ENCODE peak calls at places on chromosomes 7 and 10, in four cellular contexts. H, R, V and E are unnamed samples.

GRCh38 chr10:97210576-97210975 is 24.8 kb upstream of the SLIT1 start:
- DNase-seq in H (peak; percentile 74), R (peak; percentile 63), V (peak; percentile 54), E (peak; percentile 47)

GRCh38 chr10:126109893-126110292 is 213.5 kb downstream of the FANK1 start:
- DNase-seq in R (no peak), V (no peak), H (no peak), E (no peak)

GRCh38 chr7:46589282-46589681 is 668.2 kb upstream of the IGFBP3 start:
- DNase-seq in H (no peak), V (no peak), R (no peak), E (no peak)

GRCh38 chr7:111820621-111821020 is 258.3 kb upstream of the IMMP2L start:
- DNase-seq in R (no peak), V (no peak), H (no peak), E (no peak)

GRCh38 chr10:78203915-78204818 is 170.5 kb downstream of the RPS24 start:
- DNase-seq in H (no peak), V (no peak), R (peak; percentile 62), E (no peak)

GRCh38 chr7:52369922-52370321 is 665.5 kb upstream of the POM121L12 start:
- DNase-seq in R (no peak), V (no peak), H (no peak), E (no peak)

GRCh38 chr10:132762267-132762666 is 23.7 kb downstream of the NKX6-2 start:
- DNase-seq in V (no peak), H (no peak), R (no peak), E (no peak)

GRCh38 chr7:4093035-4093434 is 589.1 kb upstream of the FOXK1 start:
- DNase-seq in R (no peak), H (no peak), V (no peak), E (no peak)

GRCh38 chr10:77245953-77246352 is 391.7 kb downstream of the KCNMA1 start:
- DNase-seq in R (no peak), H (no peak), V (no peak), E (no peak)

GRCh38 chr10:3197354-3198003 is 24.9 kb upstream of the PITRM1 start:
- DNase-seq in H (peak; percentile 37), V (peak; percentile 74), R (peak; percentile 80), E (peak; percentile 29)

GRCh38 chr7:19754521-19755116 is 18.8 kb downstream of the TMEM196 start:
- DNase-seq in R (no peak), V (peak; percentile 51), H (peak; percentile 20), E (no peak)

GRCh38 chr7:105786520-105786919 is 89.9 kb downstream of the ATXN7L1 start:
- DNase-seq in H (no peak), V (no peak), R (no peak), E (no peak)

DNA sequence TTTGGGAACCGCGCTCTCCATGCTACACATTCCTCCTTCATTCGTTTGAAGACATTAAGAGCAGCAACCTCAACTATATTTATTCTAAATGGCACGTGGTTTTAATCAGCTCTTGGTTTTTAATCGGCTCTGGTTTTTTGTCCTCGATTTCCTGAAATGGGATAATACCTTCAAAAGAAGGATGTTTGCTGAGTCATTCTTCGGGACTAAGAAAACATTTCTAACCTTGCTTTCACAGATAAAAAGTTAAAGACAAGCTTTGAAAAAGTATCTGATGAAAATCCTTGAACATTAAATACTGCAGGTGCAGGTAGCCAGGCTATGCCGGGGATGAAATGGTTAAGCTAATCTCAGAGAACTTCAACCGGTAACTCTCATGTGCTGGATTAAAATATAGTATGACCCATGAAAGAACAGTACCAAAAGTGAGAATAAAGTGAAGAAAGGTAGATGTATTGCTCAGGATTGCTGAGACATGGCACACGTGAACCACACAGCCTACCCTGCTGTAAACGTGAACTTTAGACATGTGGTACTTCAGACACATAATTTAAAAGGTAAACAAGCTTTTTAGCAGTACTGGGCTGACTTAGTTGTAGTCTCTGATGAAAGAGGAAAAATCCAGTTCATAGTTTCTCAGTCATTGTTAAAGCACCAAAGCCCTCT is 89.0 kb downstream of the PTPRN2 start:
- DNase-seq in H (no peak), R (no peak), V (no peak), E (no peak)
- H3K4me3 ChIP-seq in H (no peak overlapping the region), R (no peak overlapping the region), V (no peak overlapping the region), E (no peak overlapping the region)

GRCh38 chr7:26143298-26144044 is 8.5 kb upstream of the NFE2L3 start:
- DNase-seq in R (no peak), V (no peak), H (no peak), E (no peak)

GRCh38 chr7:26140380-26140779 is 11.6 kb upstream of the NFE2L3 start:
- DNase-seq in V (no peak), H (no peak), R (no peak), E (no peak)

GRCh38 chr7:26144681-26145080 is 7.3 kb upstream of the NFE2L3 start:
- DNase-seq in R (no peak), V (no peak), H (no peak), E (no peak)

GRCh38 chr7:26145236-26145635 is 6.8 kb upstream of the NFE2L3 start:
- DNase-seq in V (no peak), R (no peak), H (no peak), E (no peak)

DNA sequence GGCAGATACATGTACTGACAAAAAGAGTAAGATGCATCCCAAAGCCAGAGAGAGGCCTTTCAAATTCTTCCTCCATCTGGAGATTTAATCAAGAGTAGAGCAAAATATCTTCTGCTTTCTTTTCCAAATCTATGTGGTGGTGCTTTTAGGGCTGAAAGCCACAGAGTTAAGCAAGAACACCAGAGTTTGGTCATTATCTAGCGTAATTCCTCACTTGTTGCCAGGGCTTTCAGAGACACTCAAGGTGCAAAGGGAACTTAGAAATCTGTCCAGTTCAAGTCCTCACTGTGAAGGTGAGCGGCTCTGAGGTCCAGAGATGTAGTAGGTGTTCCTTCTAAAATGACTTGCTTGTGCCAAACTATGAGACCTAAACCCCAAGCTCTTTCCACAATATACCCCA is 10.9 kb upstream of the NFE2L3 start:
- DNase-seq in V (no peak), R (no peak), H (no peak), E (no peak)
- H3K4me1 ChIP-seq in V (no peaks in the 10 kb centered on the region), R (peaks cover 22% of the 10 kb centered on the region), H (no peaks in the 10 kb centered on the region), E (no peaks in the 10 kb centered on the region)

DNA sequence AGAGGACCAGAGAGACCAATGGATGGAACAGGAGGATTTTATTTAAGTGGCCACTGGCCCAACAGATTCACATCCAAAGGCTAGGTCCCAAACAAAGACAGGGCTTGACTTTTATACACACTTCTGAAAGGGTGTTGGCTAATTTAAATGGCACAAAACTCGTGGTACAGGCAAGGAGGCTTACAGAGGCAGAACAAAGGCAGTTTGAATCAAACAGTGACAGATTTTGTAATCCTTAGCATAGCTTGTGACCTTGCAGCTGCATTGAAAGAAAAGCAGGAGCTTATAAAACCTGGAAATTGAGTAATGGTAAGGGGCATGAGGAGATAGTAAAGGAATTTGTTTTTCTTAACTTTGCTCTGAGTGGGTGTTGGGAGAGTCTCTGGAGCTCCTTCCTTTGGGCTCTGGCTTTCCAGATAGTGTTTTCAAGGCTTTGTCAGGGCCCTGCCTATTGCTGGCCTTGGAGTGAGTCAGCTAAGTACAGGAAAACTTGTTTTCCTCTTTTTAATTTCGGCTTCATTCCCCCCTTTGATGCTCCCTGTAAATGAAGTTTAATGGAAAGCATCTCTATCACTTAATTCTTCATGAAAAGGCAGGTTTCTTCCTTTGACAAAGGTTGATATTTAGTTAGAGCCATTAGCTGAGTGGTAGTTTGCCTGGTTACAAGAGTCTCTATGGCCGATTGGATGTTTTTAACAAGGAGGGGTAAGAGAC is 96.9 kb downstream of the TRIM24 start:
- DNase-seq in R (no peak), H (no peak), V (no peak), E (no peak)
- H3K9me3 ChIP-seq in R (peaks cover 33% of the 10 kb centered on the region), H (peaks cover 4% of the 10 kb centered on the region), V (peaks cover 14% of the 10 kb centered on the region), E (peaks cover 65% of the 10 kb centered on the region)

GRCh38 chr7:1537631-1538412 is 7.3 kb downstream of the MAFK start:
- DNase-seq in R (peak; percentile 78), V (no peak), H (no peak), E (no peak)
- H3K4me3 ChIP-seq in R (peak overlapping the region; percentile 51), V (peak overlapping the region; percentile 38), H (no peak overlapping the region), E (no peak overlapping the region)

GRCh38 chr7:143252002-143252401 is 11.2 kb upstream of the GSTK1 start:
- DNase-seq in H (no peak), R (no peak), V (no peak), E (no peak)

GRCh38 chr7:143250822-143251221 is 12.4 kb upstream of the GSTK1 start:
- DNase-seq in H (peak; percentile 76), V (no peak), R (no peak), E (no peak)

GRCh38 chr7:143247372-143247771 is 15.9 kb upstream of the GSTK1 start:
- DNase-seq in H (no peak), V (no peak), R (no peak), E (no peak)

GRCh38 chr7:143248781-143249354 is 14.4 kb upstream of the GSTK1 start:
- DNase-seq in V (no peak), H (no peak), R (no peak), E (no peak)

GRCh38 chr7:143250199-143250598 is 13.0 kb upstream of the GSTK1 start:
- DNase-seq in R (no peak), V (no peak), H (no peak), E (no peak)
- H3K4me1 ChIP-seq in R (no peaks in the 10 kb centered on the region), V (no peaks in the 10 kb centered on the region), H (peaks cover 59% of the 10 kb centered on the region), E (peaks cover 71% of the 10 kb centered on the region)